ENCODE peak calls at places on chromosome 22, in five cellular contexts. Z is effector memory CD4-positive, alpha-beta T cell; X is AG04450; H is cardiac fibroblast; T is activated naive CD8-positive, alpha-beta T cell treated with anti-CD3 and anti-CD28 coated beads, Interleukin-2, amount 10 ng/mL, durations not matched to agents 7 days and 5 days. U is an unnamed sample.

GRCh38 chr22:36475341-36475740 is 6.1 kb downstream of the TXN2 start:
- DNase-seq in Z (no peak), X (no peak), H (no peak), T (no peak), U (no peak)

GRCh38 chr22:25076281-25076680 is 123.4 kb upstream of the CRYBB3 start:
- DNase-seq in Z (no peak), X (no peak), H (no peak), T (no peak), U (no peak)

GRCh38 chr22:39208013-39208680 is 36.6 kb downstream of the PDGFB start:
- DNase-seq in Z (no peak), X (no peak), H (no peak), T (peak), U (no peak)

GRCh38 chr22:37331034-37331428 is 48.7 kb downstream of the CYTH4 start:
- DNase-seq in Z (no peak), X (peak), H (peak), T (no peak), U (no peak)

GRCh38 chr22:24106385-24107381 is 74.6 kb upstream of the SUSD2 start:
- DNase-seq in Z (no peak), X (no peak), H (peak), T (no peak), U (peak)

GRCh38 chr22:44736581-44737413 is 15.6 kb upstream of the ARHGAP8 start:
- DNase-seq in Z (no peak), X (no peak), H (no peak), T (no peak), U (no peak)

GRCh38 chr22:24768537-24769374 is 5.8 kb downstream of the PIWIL3 start:
- DNase-seq in Z (no peak), X (peak), H (peak), T (no peak), U (peak)

GRCh38 chr22:50597097-50597496 is 3.5 kb upstream of the MAPK8IP2 start:
- DNase-seq in Z (no peak), X (no peak), H (no peak), T (no peak), U (no peak)

GRCh38 chr22:44676441-44677298 is 25.3 kb upstream of the PRR5 start:
- DNase-seq in Z (no peak), X (no peak), H (peak), T (peak), U (no peak)

U was measured in effector CD4-positive, alpha-beta T cell.